ENCODE peak calls at places on chromosome 2, in five cellular contexts. V is hepatocyte; C is A549; I is CD4-positive, alpha-beta memory T cell; T is tibial artery. Z is an unnamed sample. For H3K4me1, the result is how much of the 10 kb centered on the place peaks cover.

GRCh38 chr2:170719810-170720209 is 4.7 kb downstream of the SP5 start:
- DNase-seq in V (no peak), C (no peak), I (no peak), T (no peak), Z (no peak)

GRCh38 chr2:181165199-181165868 is 184.9 kb downstream of the UBE2E3 start:
- DNase-seq in C (no peak), T (no peak), V (no peak), I (no peak), Z (no peak)

GRCh38 chr2:128301501-128301966 is 17.1 kb downstream of the HS6ST1 start:
- DNase-seq in C (no peak), V (no peak), I (no peak), T (no peak), Z (no peak)

GRCh38 chr2:164917296-164917903 is 37.9 kb downstream of the SLC38A11 start:
- DNase-seq in I (no peak), T (peak), V (peak), C (peak), Z (no peak)

GRCh38 chr2:85999131-85999831 is 106.4 kb downstream of the POLR1A start:
- DNase-seq in I (peak), C (no peak), V (peak), T (no peak), Z (peak)

GRCh38 chr2:152825834-152826233 is 107.4 kb downstream of the ARL6IP6 start:
- DNase-seq in T (no peak), V (no peak), C (no peak), I (no peak), Z (no peak)

GRCh38 chr2:218622606-218623238 is 15.0 kb downstream of the PLCD4 start:
- DNase-seq in V (no peak), C (no peak), I (no peak), T (no peak), Z (no peak)

GRCh38 chr2:143842836-143843235 is 677.1 kb downstream of the ZEB2 start:
- DNase-seq in T (no peak), C (no peak), V (no peak), I (no peak), Z (no peak)

GRCh38 chr2:86783615-86784339 is 6.9 kb downstream of the CD8A start:
- DNase-seq in V (no peak), I (no peak), T (no peak), C (no peak), Z (no peak)

GRCh38 chr2:100625731-100626130 is 62.9 kb downstream of the PDCL3 start:
- DNase-seq in C (no peak), I (no peak), T (no peak), V (no peak), Z (no peak)

GRCh38 chr2:38978504-38978903 is 88.8 kb downstream of the ARHGEF33 start:
- DNase-seq in V (no peak), C (no peak), I (no peak), T (no peak), Z (no peak)

GRCh38 chr2:224666951-224667553 is 49.1 kb downstream of the CCDC195 start:
- DNase-seq in T (no peak), V (no peak), C (no peak), I (no peak), Z (no peak)

GRCh38 chr2:214069254-214069653 is 341.6 kb upstream of the VWC2L start:
- DNase-seq in V (peak), T (peak), I (no peak), C (peak), Z (no peak)

GRCh38 chr2:29834624-29835023 is 86.8 kb downstream of the ALK start:
- DNase-seq in I (no peak), C (no peak), V (no peak), T (no peak), Z (no peak)

GRCh38 chr2:23901966-23902942 is 24.7 kb downstream of the ATAD2B start:
- DNase-seq in C (no peak), T (no peak), V (no peak), I (no peak), Z (no peak)

GRCh38 chr2:40431600-40431955 is 20.3 kb downstream of the SLC8A1 start:
- DNase-seq in I (no peak), V (no peak), C (no peak), T (peak), Z (no peak)

GRCh38 chr2:174959787-174960186 is 45.4 kb downstream of the CHN1 start:
- DNase-seq in V (no peak), I (no peak), T (no peak), C (no peak), Z (no peak)

GRCh38 chr2:66490588-66491001 is 55.7 kb downstream of the MEIS1 start:
- DNase-seq in C (no peak), T (no peak), I (no peak), V (no peak), Z (no peak)

GRCh38 chr2:66494708-66495107 is 59.8 kb downstream of the MEIS1 start:
- DNase-seq in V (no peak), I (no peak), T (peak), C (no peak), Z (peak)

GRCh38 chr2:66488946-66489345 is 54.0 kb downstream of the MEIS1 start:
- DNase-seq in I (no peak), C (no peak), V (no peak), T (no peak), Z (no peak)

GRCh38 chr2:66489433-66489832 is 54.5 kb downstream of the MEIS1 start:
- DNase-seq in T (no peak), V (no peak), I (no peak), C (no peak), Z (no peak)
- H3K4me1 ChIP-seq in T (under half), V (under half), I (under half), C (under half), Z (under half)

GRCh38 chr2:65416945-65417344 is 15.5 kb downstream of the SPRED2 start:
- DNase-seq in C (no peak), V (no peak), I (no peak), T (no peak), Z (no peak)
- H3K4me1 ChIP-seq in C (half or more), V (under half), I (under half), T (under half), Z (under half)

GRCh38 chr2:160362018-160362417 is 131.6 kb downstream of the RBMS1 start:
- DNase-seq in T (no peak), V (no peak), I (no peak), C (no peak), Z (no peak)
- H3K4me1 ChIP-seq in T (half or more), V (under half), I (under half), C (half or more), Z (under half)

DNA sequence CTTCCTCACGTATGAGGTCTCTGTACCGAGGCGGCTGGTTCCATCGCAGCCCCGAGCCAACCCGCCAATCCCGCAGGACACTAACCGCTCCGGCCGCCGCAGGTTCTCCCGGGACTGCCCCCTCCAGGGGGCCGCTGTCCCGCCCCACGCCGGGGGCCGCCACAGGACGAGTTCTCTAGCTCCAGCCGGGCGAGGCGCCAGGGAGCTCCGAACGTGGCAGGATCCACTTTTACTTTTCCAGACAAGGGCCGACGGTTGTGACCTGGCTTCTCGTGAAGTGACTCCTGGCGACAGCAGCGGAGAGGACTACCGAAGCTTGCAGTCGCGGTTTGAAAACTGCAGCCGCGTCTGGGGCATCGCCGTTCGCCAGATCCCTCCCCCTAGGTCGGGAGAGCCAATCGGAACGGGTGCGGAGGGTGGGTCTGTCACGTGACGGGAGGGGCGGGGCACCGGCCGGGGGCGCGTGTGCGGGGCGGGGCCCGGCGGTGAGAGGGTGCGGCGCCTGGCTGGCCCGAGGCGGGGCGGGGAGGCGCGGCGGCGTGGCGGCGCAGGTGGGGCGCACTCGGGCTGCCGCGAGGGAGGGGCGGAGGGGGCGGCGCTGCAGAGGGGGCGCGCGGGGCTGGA is at the start of gene STK17B:
- DNase-seq in V (peak), C (peak), T (peak), I (peak), Z (peak)
- H3K4me1 ChIP-seq in V (under half), C (under half), T (under half), I (under half), Z (under half)

GRCh38 chr2:9238927-9239326 is 32.3 kb downstream of the ASAP2 start:
- DNase-seq in I (no peak), C (no peak), T (no peak), V (no peak), Z (no peak)
- H3K4me1 ChIP-seq in I (under half), C (under half), T (half or more), V (under half), Z (half or more)